ENCODE peak calls at places on chromosomes 2 and 18, in seven cellular contexts. One of them, this sample, is unnamed.

GRCh38 chr2:12918138-12918840 is 201.6 kb downstream of the TRIB2 start:
- DNase-seq in Calu3: no peak
- DNase-seq in fibroblast of mammary gland: peak
- DNase-seq in GM10248: no peak
- DNase-seq in tibial nerve: no peak
- DNase-seq in upper lobe of right lung: no peak
- DNase-seq in cardiac muscle cell: no peak
- DNase-seq in this sample: no peak

GRCh38 chr2:219514196-219514761 is at the start of gene ASIC4:
- DNase-seq in tibial nerve: no peak
- DNase-seq in upper lobe of right lung: no peak
- DNase-seq in fibroblast of mammary gland: no peak
- DNase-seq in GM10248: no peak
- DNase-seq in cardiac muscle cell: peak
- DNase-seq in Calu3: no peak
- DNase-seq in this sample: no peak

GRCh38 chr2:102084651-102085050 is 57.9 kb upstream of the IL1R1 start:
- DNase-seq in GM10248: no peak
- DNase-seq in cardiac muscle cell: no peak
- DNase-seq in Calu3: no peak
- DNase-seq in upper lobe of right lung: no peak
- DNase-seq in fibroblast of mammary gland: no peak
- DNase-seq in tibial nerve: no peak
- DNase-seq in this sample: no peak

GRCh38 chr2:100603945-100604633 is 41.3 kb downstream of the PDCL3 start:
- DNase-seq in GM10248: no peak
- DNase-seq in upper lobe of right lung: no peak
- DNase-seq in Calu3: no peak
- DNase-seq in fibroblast of mammary gland: peak
- DNase-seq in tibial nerve: no peak
- DNase-seq in cardiac muscle cell: peak
- DNase-seq in this sample: no peak

GRCh38 chr2:86337235-86338099 is at the start of gene REEP1:
- DNase-seq in Calu3: peak
- DNase-seq in fibroblast of mammary gland: no peak
- DNase-seq in GM10248: peak
- DNase-seq in cardiac muscle cell: peak
- DNase-seq in upper lobe of right lung: no peak
- DNase-seq in tibial nerve: no peak
- DNase-seq in this sample: peak

GRCh38 chr2:133077259-133077822 is 407.3 kb upstream of the LYPD1 start:
- DNase-seq in fibroblast of mammary gland: no peak
- DNase-seq in Calu3: no peak
- DNase-seq in tibial nerve: no peak
- DNase-seq in cardiac muscle cell: no peak
- DNase-seq in GM10248: no peak
- DNase-seq in upper lobe of right lung: no peak
- DNase-seq in this sample: no peak

GRCh38 chr2:240922982-240923537 is 16.9 kb downstream of the CROCC2 start:
- DNase-seq in upper lobe of right lung: peak
- DNase-seq in tibial nerve: no peak
- DNase-seq in cardiac muscle cell: no peak
- DNase-seq in Calu3: peak
- DNase-seq in fibroblast of mammary gland: no peak
- DNase-seq in GM10248: no peak
- DNase-seq in this sample: no peak

GRCh38 chr2:128623776-128624424 is 305.2 kb upstream of the HS6ST1 start:
- DNase-seq in Calu3: no peak
- DNase-seq in GM10248: peak
- DNase-seq in tibial nerve: no peak
- DNase-seq in cardiac muscle cell: no peak
- DNase-seq in fibroblast of mammary gland: peak
- DNase-seq in upper lobe of right lung: no peak
- DNase-seq in this sample: no peak

GRCh38 chr2:74625658-74626425 is 22.3 kb downstream of the M1AP start:
- DNase-seq in cardiac muscle cell: no peak
- DNase-seq in GM10248: no peak
- DNase-seq in Calu3: no peak
- DNase-seq in fibroblast of mammary gland: no peak
- DNase-seq in tibial nerve: no peak
- DNase-seq in upper lobe of right lung: no peak
- DNase-seq in this sample: no peak

GRCh38 chr2:164458801-164459200 is 162.5 kb downstream of the GRB14 start:
- DNase-seq in tibial nerve: no peak
- DNase-seq in Calu3: no peak
- DNase-seq in cardiac muscle cell: peak
- DNase-seq in upper lobe of right lung: no peak
- DNase-seq in fibroblast of mammary gland: no peak
- DNase-seq in GM10248: no peak
- DNase-seq in this sample: no peak

GRCh38 chr2:9638532-9638931 is 7.7 kb upstream of the YWHAQ start:
- DNase-seq in upper lobe of right lung: peak
- DNase-seq in cardiac muscle cell: no peak
- DNase-seq in tibial nerve: peak
- DNase-seq in Calu3: peak
- DNase-seq in fibroblast of mammary gland: peak
- DNase-seq in GM10248: no peak
- DNase-seq in this sample: no peak

GRCh38 chr18:10006261-10006903 is 92.6 kb downstream of the VAPA start:
- DNase-seq in GM10248: no peak
- DNase-seq in upper lobe of right lung: no peak
- DNase-seq in tibial nerve: no peak
- DNase-seq in fibroblast of mammary gland: peak
- DNase-seq in Calu3: no peak
- DNase-seq in cardiac muscle cell: peak
- DNase-seq in this sample: no peak

GRCh38 chr2:129091620-129092019 is 773.0 kb upstream of the HS6ST1 start:
- DNase-seq in cardiac muscle cell: no peak
- DNase-seq in tibial nerve: no peak
- DNase-seq in upper lobe of right lung: no peak
- DNase-seq in GM10248: no peak
- DNase-seq in fibroblast of mammary gland: no peak
- DNase-seq in Calu3: no peak
- DNase-seq in this sample: no peak

GRCh38 chr18:76709659-76710645 is 112.4 kb upstream of the ZNF236 start:
- DNase-seq in GM10248: peak
- DNase-seq in fibroblast of mammary gland: peak
- DNase-seq in Calu3: peak
- DNase-seq in upper lobe of right lung: peak
- DNase-seq in tibial nerve: peak
- DNase-seq in cardiac muscle cell: peak
- DNase-seq in this sample: peak

GRCh38 chr2:42492691-42493467 is 903 bp downstream of the KCNG3 start:
- DNase-seq in Calu3: no peak
- DNase-seq in upper lobe of right lung: peak
- DNase-seq in GM10248: no peak
- DNase-seq in tibial nerve: no peak
- DNase-seq in fibroblast of mammary gland: no peak
- DNase-seq in cardiac muscle cell: peak
- DNase-seq in this sample: peak

GRCh38 chr2:9300214-9300613 is 93.6 kb downstream of the ASAP2 start:
- DNase-seq in Calu3: no peak
- DNase-seq in GM10248: no peak
- DNase-seq in cardiac muscle cell: no peak
- DNase-seq in fibroblast of mammary gland: no peak
- DNase-seq in upper lobe of right lung: no peak
- DNase-seq in tibial nerve: no peak
- DNase-seq in this sample: no peak

GRCh38 chr2:165697727-165698620 is 96.1 kb downstream of the GALNT3 start:
- DNase-seq in tibial nerve: no peak
- DNase-seq in GM10248: no peak
- DNase-seq in fibroblast of mammary gland: no peak
- DNase-seq in cardiac muscle cell: no peak
- DNase-seq in upper lobe of right lung: no peak
- DNase-seq in Calu3: no peak
- DNase-seq in this sample: no peak

GRCh38 chr2:143535802-143536201 is 406.6 kb downstream of the ARHGAP15 start:
- DNase-seq in Calu3: no peak
- DNase-seq in cardiac muscle cell: no peak
- DNase-seq in GM10248: no peak
- DNase-seq in tibial nerve: no peak
- DNase-seq in fibroblast of mammary gland: no peak
- DNase-seq in upper lobe of right lung: no peak
- DNase-seq in this sample: no peak

GRCh38 chr2:207394203-207394741 is 135.5 kb upstream of the CREB1 start:
- DNase-seq in GM10248: no peak
- DNase-seq in cardiac muscle cell: no peak
- DNase-seq in Calu3: no peak
- DNase-seq in upper lobe of right lung: no peak
- DNase-seq in tibial nerve: no peak
- DNase-seq in fibroblast of mammary gland: peak
- DNase-seq in this sample: no peak

GRCh38 chr2:209208211-209208610 is 215.6 kb upstream of the MAP2 start:
- DNase-seq in cardiac muscle cell: peak
- DNase-seq in Calu3: peak
- DNase-seq in GM10248: peak
- DNase-seq in fibroblast of mammary gland: peak
- DNase-seq in tibial nerve: no peak
- DNase-seq in upper lobe of right lung: no peak
- DNase-seq in this sample: peak

GRCh38 chr2:154623819-154624218 is 74.7 kb upstream of the KCNJ3 start:
- DNase-seq in fibroblast of mammary gland: peak
- DNase-seq in GM10248: peak
- DNase-seq in Calu3: peak
- DNase-seq in tibial nerve: no peak
- DNase-seq in cardiac muscle cell: peak
- DNase-seq in upper lobe of right lung: no peak
- DNase-seq in this sample: peak

GRCh38 chr2:227450921-227451654 is 20.9 kb upstream of the AGFG1 start:
- DNase-seq in GM10248: no peak
- DNase-seq in tibial nerve: no peak
- DNase-seq in Calu3: no peak
- DNase-seq in cardiac muscle cell: peak
- DNase-seq in fibroblast of mammary gland: peak
- DNase-seq in upper lobe of right lung: no peak
- DNase-seq in this sample: no peak

GRCh38 chr2:8692783-8693768 is 11.2 kb downstream of the ID2 start:
- DNase-seq in cardiac muscle cell: peak
- DNase-seq in fibroblast of mammary gland: no peak
- DNase-seq in Calu3: peak
- DNase-seq in GM10248: peak
- DNase-seq in upper lobe of right lung: no peak
- DNase-seq in tibial nerve: no peak
- DNase-seq in this sample: peak

GRCh38 chr2:9235388-9236344 is 29.1 kb downstream of the ASAP2 start:
- DNase-seq in cardiac muscle cell: no peak
- DNase-seq in fibroblast of mammary gland: peak
- DNase-seq in Calu3: peak
- DNase-seq in tibial nerve: no peak
- DNase-seq in upper lobe of right lung: no peak
- DNase-seq in GM10248: no peak
- DNase-seq in this sample: no peak

GRCh38 chr2:235551965-235552364 is 58.1 kb downstream of the AGAP1 start:
- DNase-seq in GM10248: no peak
- DNase-seq in Calu3: peak
- DNase-seq in tibial nerve: peak
- DNase-seq in cardiac muscle cell: peak
- DNase-seq in upper lobe of right lung: peak
- DNase-seq in fibroblast of mammary gland: peak
- DNase-seq in this sample: peak

GRCh38 chr2:168203762-168204693 is 43.4 kb downstream of the STK39 start:
- DNase-seq in cardiac muscle cell: peak
- DNase-seq in upper lobe of right lung: no peak
- DNase-seq in GM10248: no peak
- DNase-seq in Calu3: peak
- DNase-seq in fibroblast of mammary gland: no peak
- DNase-seq in tibial nerve: no peak
- DNase-seq in this sample: no peak

GRCh38 chr2:49199266-49199665 is 45.0 kb upstream of the FSHR start:
- DNase-seq in tibial nerve: no peak
- DNase-seq in fibroblast of mammary gland: no peak
- DNase-seq in cardiac muscle cell: no peak
- DNase-seq in Calu3: no peak
- DNase-seq in upper lobe of right lung: no peak
- DNase-seq in GM10248: no peak
- DNase-seq in this sample: no peak
- TF ChIP-seq CTCF in tibial nerve: no peak
- TF ChIP-seq CTCF in fibroblast of mammary gland: no peak
- TF ChIP-seq CTCF in cardiac muscle cell: no peak
- TF ChIP-seq CTCF in Calu3: no peak
- TF ChIP-seq CTCF in upper lobe of right lung: no peak
- TF ChIP-seq CTCF in GM10248: no peak
- TF ChIP-seq CTCF in this sample: no peak

GRCh38 chr18:13680612-13681011 is 45.7 kb downstream of the FAM210A start:
- DNase-seq in fibroblast of mammary gland: peak
- DNase-seq in tibial nerve: no peak
- DNase-seq in cardiac muscle cell: peak
- DNase-seq in upper lobe of right lung: no peak
- DNase-seq in GM10248: peak
- DNase-seq in Calu3: no peak
- DNase-seq in this sample: peak
- TF ChIP-seq CTCF in fibroblast of mammary gland: peak
- TF ChIP-seq CTCF in tibial nerve: peak
- TF ChIP-seq CTCF in cardiac muscle cell: peak
- TF ChIP-seq CTCF in upper lobe of right lung: peak
- TF ChIP-seq CTCF in GM10248: no peak
- TF ChIP-seq CTCF in Calu3: peak
- TF ChIP-seq CTCF in this sample: peak

DNA sequence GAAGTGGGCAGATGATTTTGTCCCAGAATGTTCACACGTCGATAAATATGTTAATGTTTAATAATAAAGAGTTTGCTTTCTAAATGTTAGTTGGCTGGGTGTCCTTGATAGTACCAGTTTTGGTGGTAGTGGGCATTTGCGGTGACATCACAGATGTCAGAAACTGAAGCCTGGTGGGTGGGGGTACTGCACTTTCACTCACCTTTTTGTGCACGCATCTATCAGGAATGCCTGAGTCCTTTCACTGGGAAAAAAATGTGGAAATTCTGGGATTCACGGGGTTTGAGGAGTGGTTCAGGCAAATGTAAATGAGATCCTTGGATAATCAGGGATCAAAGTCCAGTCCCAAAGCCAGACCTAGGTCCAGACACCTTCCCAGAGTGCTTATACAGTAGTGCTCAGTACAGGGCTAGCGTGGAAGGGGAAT is 3.2 kb downstream of the EPAS1 start:
- DNase-seq in tibial nerve: no peak
- DNase-seq in GM10248: no peak
- DNase-seq in cardiac muscle cell: no peak
- DNase-seq in upper lobe of right lung: no peak
- DNase-seq in fibroblast of mammary gland: no peak
- DNase-seq in Calu3: no peak
- DNase-seq in this sample: no peak
- TF ChIP-seq CTCF in tibial nerve: no peak
- TF ChIP-seq CTCF in GM10248: no peak
- TF ChIP-seq CTCF in cardiac muscle cell: no peak
- TF ChIP-seq CTCF in upper lobe of right lung: no peak
- TF ChIP-seq CTCF in fibroblast of mammary gland: no peak
- TF ChIP-seq CTCF in Calu3: no peak
- TF ChIP-seq CTCF in this sample: peak

DNA sequence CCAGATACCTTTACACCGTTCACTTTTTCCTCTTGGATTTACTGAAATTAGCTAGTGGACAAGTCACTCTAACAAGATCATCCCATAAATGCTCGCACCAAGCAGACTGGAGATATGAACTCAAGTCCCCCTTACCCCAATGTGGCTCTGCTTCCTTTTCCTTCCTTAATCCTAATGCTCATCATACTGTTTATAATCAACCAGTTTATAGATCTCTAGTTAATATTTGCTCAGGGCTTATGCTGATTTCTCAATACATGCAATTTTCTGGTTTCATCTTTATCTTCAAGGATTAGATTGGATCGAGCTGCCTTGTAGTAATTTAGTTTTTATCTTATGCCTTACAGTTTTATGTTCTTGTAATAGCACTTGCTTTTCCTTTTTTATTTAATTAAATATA is 318.3 kb upstream of the KLHL29 start:
- DNase-seq in tibial nerve: no peak
- DNase-seq in GM10248: no peak
- DNase-seq in cardiac muscle cell: no peak
- DNase-seq in upper lobe of right lung: no peak
- DNase-seq in fibroblast of mammary gland: no peak
- DNase-seq in Calu3: no peak
- DNase-seq in this sample: no peak
- TF ChIP-seq CTCF in tibial nerve: no peak
- TF ChIP-seq CTCF in GM10248: no peak
- TF ChIP-seq CTCF in cardiac muscle cell: no peak
- TF ChIP-seq CTCF in upper lobe of right lung: no peak
- TF ChIP-seq CTCF in fibroblast of mammary gland: no peak
- TF ChIP-seq CTCF in Calu3: no peak
- TF ChIP-seq CTCF in this sample: no peak

This sample was measured in endothelial cell.